ENCODE peak calls at places on chromosomes 7 and 10, in five cellular contexts. J, C, A, F and Q are unnamed samples. For H3K9me3, the result is how much of the 10 kb centered on the place peaks cover.

GRCh38 chr10:6045600-6046457 is 16.3 kb downstream of the IL2RA start:
- DNase-seq in C (no peak), F (no peak), A (no peak), J (no peak), Q (no peak)

GRCh38 chr10:97479939-97480338 is 18.3 kb downstream of the MMS19 start:
- DNase-seq in J (no peak), A (no peak), F (no peak), C (no peak), Q (no peak)

GRCh38 chr10:21456160-21456559 is 69.3 kb downstream of the SKIDA1 start:
- DNase-seq in A (no peak), F (no peak), C (no peak), J (no peak), Q (no peak)

GRCh38 chr7:81031243-81031642 is 112.4 kb upstream of the SEMA3C start:
- DNase-seq in A (no peak), J (no peak), F (no peak), C (no peak), Q (no peak)

GRCh38 chr7:123863461-123863860 is 18.5 kb downstream of the HYAL4 start:
- DNase-seq in C (no peak), A (no peak), J (no peak), F (no peak), Q (no peak)

GRCh38 chr7:107539824-107540223 is 23.9 kb downstream of the COG5 start:
- DNase-seq in J (no peak), F (no peak), A (no peak), C (no peak), Q (no peak)

GRCh38 chr7:131011976-131012375 is 278.0 kb upstream of the KLF14 start:
- DNase-seq in C (no peak), F (peak), J (no peak), A (no peak), Q (no peak)

GRCh38 chr10:693506-693905 is 4.0 kb upstream of the DIP2C start:
- DNase-seq in J (no peak), A (peak), F (peak), C (no peak), Q (no peak)

GRCh38 chr7:32357535-32358277 is 132.5 kb downstream of the LSM5 start:
- DNase-seq in A (no peak), C (no peak), F (peak), J (no peak), Q (no peak)

GRCh38 chr10:93475871-93476270 is 6.3 kb downstream of the MYOF start:
- DNase-seq in C (no peak), J (peak), F (peak), A (no peak), Q (no peak)

GRCh38 chr7:138001529-138002095 is at the start of gene CREB3L2:
- DNase-seq in F (peak), J (no peak), C (peak), A (peak), Q (peak)

GRCh38 chr7:4014649-4015048 is 667.4 kb upstream of the FOXK1 start:
- DNase-seq in A (peak), C (no peak), F (no peak), J (no peak), Q (no peak)

GRCh38 chr7:107891619-107892366 is 810 bp downstream of the DLD start:
- DNase-seq in F (peak), A (no peak), C (no peak), J (no peak), Q (no peak)

GRCh38 chr10:132861884-132862461 is 76.0 kb upstream of the NKX6-2 start:
- DNase-seq in C (no peak), A (no peak), J (no peak), F (no peak), Q (peak)

GRCh38 chr7:155375337-155376277 is 77.9 kb downstream of the INSIG1 start:
- DNase-seq in A (no peak), C (no peak), F (no peak), J (no peak), Q (no peak)

GRCh38 chr7:93194368-93194767 is 31.9 kb downstream of the HEPACAM2 start:
- DNase-seq in A (no peak), C (no peak), F (no peak), J (no peak), Q (no peak)

GRCh38 chr7:4748267-4748666 is 27.2 kb upstream of the AP5Z1 start:
- DNase-seq in F (no peak), C (no peak), A (no peak), J (no peak), Q (no peak)

GRCh38 chr10:102451105-102451969 is at the start of gene C10orf95:
- DNase-seq in F (no peak), J (no peak), C (no peak), A (no peak), Q (peak)

GRCh38 chr7:128453836-128454804 is 1.6 kb upstream of the HILPDA start:
- DNase-seq in C (no peak), J (no peak), F (no peak), A (peak), Q (peak)

GRCh38 chr7:39300276-39300675 is 265.9 kb upstream of the YAE1 start:
- DNase-seq in F (no peak), J (no peak), A (no peak), C (no peak), Q (peak)

GRCh38 chr10:17059197-17059688 is 70.4 kb downstream of the CUBN start:
- DNase-seq in J (no peak), A (no peak), C (no peak), F (peak), Q (no peak)

GRCh38 chr7:111914287-111914686 is 291.9 kb downstream of the DOCK4 start:
- DNase-seq in C (no peak), J (no peak), F (no peak), A (no peak), Q (no peak)

GRCh38 chr10:20956843-20957242 is 59.7 kb upstream of the NEBL start:
- DNase-seq in A (no peak), C (no peak), F (no peak), J (no peak), Q (no peak)

GRCh38 chr7:128790297-128791037 is 1.3 kb upstream of the CCDC136 start:
- DNase-seq in A (no peak), F (no peak), J (no peak), C (no peak), Q (no peak)

GRCh38 chr10:12777840-12778585 is 223.5 kb downstream of the CCDC3 start:
- DNase-seq in F (no peak), C (no peak), J (no peak), A (no peak), Q (no peak)

GRCh38 chr10:71264345-71265200 is 52.2 kb downstream of the UNC5B start:
- DNase-seq in F (no peak), C (no peak), A (no peak), J (no peak), Q (no peak)

GRCh38 chr7:12434012-12434642 is 30.5 kb upstream of the VWDE start:
- DNase-seq in A (no peak), F (no peak), C (no peak), J (no peak), Q (no peak)

GRCh38 chr7:100061518-100062193 is 12.1 kb downstream of the ZSCAN21 start:
- DNase-seq in C (no peak), F (no peak), J (no peak), A (no peak), Q (no peak)

GRCh38 chr7:116571037-116571436 is 46.2 kb downstream of the CAV1 start:
- DNase-seq in A (no peak), F (peak), J (no peak), C (no peak), Q (no peak)

GRCh38 chr7:30113144-30113543 is 21.6 kb upstream of the MTURN start:
- DNase-seq in J (no peak), F (no peak), C (no peak), A (no peak), Q (no peak)

GRCh38 chr10:103921248-103921647 is 3.3 kb upstream of the STN1 start:
- DNase-seq in F (no peak), A (no peak), C (no peak), J (no peak), Q (no peak)

GRCh38 chr10:7937315-7937945 is 117.1 kb upstream of the GATA3 start:
- DNase-seq in F (no peak), A (no peak), J (no peak), C (no peak), Q (no peak)

GRCh38 chr7:4962872-4963775 is 4.1 kb upstream of the MMD2 start:
- DNase-seq in A (no peak), C (no peak), J (no peak), F (no peak), Q (peak)

DNA sequence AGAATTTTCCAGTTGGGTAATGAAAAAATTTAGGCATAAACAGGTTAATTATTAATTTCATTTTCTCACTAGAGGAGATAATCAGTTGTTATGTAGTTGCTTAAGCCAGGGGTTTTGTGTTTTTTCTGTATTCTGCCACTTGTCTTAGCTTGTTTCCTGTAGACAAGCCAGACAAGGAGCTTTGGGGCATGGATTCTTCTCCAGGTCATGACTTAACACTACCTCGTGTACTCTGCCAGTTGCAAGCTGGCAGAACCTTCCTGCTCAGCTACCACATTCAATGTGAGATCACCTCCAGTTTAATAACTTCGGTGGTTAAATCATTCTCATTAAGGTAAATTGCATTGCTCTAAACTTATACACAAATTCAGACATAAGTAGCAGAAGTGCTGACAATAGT is 1.8 kb downstream of the CCM2 start:
- DNase-seq in J (no peak), C (no peak), A (no peak), F (no peak), Q (no peak)
- H3K4me3 ChIP-seq in J (peak), C (no peak), A (no peak), F (no peak), Q (no peak)

GRCh38 chr7:41592226-41592625 is 110.7 kb downstream of the INHBA start:
- DNase-seq in A (no peak), C (no peak), F (no peak), J (no peak), Q (no peak)

GRCh38 chr7:41592794-41593193 is 110.1 kb downstream of the INHBA start:
- DNase-seq in F (no peak), C (no peak), J (no peak), A (no peak), Q (no peak)

DNA sequence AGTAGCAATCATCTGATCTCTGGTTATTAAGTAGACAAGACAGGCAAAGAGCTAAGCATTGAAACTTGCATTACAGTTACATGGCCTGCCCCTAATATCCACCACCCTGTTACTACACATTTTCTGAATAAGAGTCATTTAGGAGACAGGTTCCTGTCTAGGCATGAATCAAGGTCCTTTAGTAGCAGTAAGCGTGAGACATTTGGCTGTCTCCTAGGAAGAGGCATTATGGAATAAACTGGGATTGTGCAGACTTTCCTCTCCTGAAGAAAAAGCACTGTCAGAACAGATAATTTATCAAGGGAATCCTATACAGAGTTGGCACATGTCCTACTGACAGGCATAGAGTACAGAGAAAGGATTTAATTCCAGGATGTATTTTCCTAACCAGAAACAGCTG is 111.9 kb downstream of the INHBA start:
- DNase-seq in J (no peak), A (no peak), F (no peak), C (no peak), Q (no peak)
- H3K9me3 ChIP-seq in J (under half), A (under half), F (under half), C (under half), Q (under half)

GRCh38 chr7:158772916-158773315 is 56.4 kb downstream of the ESYT2 start:
- DNase-seq in A (no peak), J (no peak), C (no peak), F (no peak), Q (no peak)

GRCh38 chr7:158778476-158778875 is 50.8 kb downstream of the ESYT2 start:
- DNase-seq in F (no peak), J (no peak), A (no peak), C (no peak), Q (no peak)

GRCh38 chr7:158777793-158778192 is 51.5 kb downstream of the ESYT2 start:
- DNase-seq in C (no peak), J (no peak), A (no peak), F (no peak), Q (no peak)

GRCh38 chr7:158776474-158776873 is 52.8 kb downstream of the ESYT2 start:
- DNase-seq in J (no peak), A (no peak), F (no peak), C (no peak), Q (no peak)

GRCh38 chr7:158774916-158775315 is 54.4 kb downstream of the ESYT2 start:
- DNase-seq in A (no peak), C (no peak), J (no peak), F (no peak), Q (no peak)
- H3K4me3 ChIP-seq in A (no peak), C (no peak), J (no peak), F (no peak), Q (no peak)

GRCh38 chr10:83373659-83374058 is 765.6 kb upstream of the GHITM start:
- DNase-seq in A (no peak), C (no peak), J (no peak), F (peak), Q (no peak)

GRCh38 chr10:83374741-83375140 is 764.6 kb upstream of the GHITM start:
- DNase-seq in A (no peak), C (no peak), J (no peak), F (no peak), Q (no peak)

GRCh38 chr10:83372646-83373045 is 766.7 kb upstream of the GHITM start:
- DNase-seq in J (no peak), F (no peak), C (no peak), A (no peak), Q (no peak)

GRCh38 chr10:83371696-83372490 is 767.4 kb upstream of the GHITM start:
- DNase-seq in C (no peak), F (no peak), A (no peak), J (no peak), Q (no peak)

GRCh38 chr10:83375274-83375673 is 764.0 kb upstream of the GHITM start:
- DNase-seq in F (no peak), A (no peak), C (no peak), J (no peak), Q (no peak)
- H3K9me3 ChIP-seq in F (under half), A (under half), C (under half), J (under half), Q (under half)

DNA sequence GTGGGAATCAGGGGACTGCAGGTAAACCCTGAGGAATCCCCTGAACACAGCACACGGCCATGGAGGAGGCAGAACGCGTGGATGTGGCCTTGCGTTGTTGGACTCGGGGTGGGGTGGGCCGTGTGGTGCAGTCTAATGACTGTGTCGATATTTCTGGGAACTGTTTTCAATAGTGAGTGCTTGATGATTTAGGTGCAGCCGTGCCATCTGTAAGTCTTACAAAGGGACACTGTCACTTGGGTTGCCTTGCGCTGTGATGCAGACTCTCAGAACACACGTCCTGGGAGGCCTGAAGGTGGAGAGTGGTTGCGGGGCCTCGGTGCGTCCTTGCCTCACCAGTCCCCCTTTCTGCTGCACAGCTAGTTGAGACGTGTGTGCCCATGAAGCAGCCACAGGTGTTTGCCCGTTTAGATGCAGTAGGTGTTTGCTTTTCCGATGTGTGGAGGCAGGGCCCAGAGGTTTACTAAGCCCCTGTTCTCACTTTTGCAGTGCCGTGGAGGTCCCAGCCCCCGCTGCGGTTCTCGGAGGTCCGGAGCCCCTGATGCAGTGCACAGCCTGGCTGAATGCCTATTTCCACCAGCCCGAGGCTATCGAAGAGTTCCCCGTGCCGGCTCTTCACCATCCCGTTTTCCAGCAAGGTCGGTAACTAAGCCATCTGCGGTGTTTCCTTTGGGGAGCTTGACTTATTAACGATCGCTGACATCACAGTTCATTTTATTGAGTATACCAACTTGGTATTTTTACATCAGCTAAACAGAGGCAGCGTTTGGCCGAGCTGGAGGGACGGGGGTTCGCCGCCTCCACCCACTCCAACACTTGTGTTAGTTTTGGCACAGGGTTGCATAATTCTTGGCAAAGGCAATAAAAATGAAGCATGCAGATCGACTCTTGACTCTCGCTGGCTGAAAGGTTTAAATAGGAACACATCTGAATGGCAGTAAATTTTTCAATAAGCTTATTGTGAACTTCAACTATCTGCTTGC is 240.7 kb downstream of the MGMT start:
- DNase-seq in C (no peak), A (no peak), J (no peak), F (no peak), Q (no peak)
- H3K4me3 ChIP-seq in C (no peak), A (no peak), J (no peak), F (no peak), Q (no peak)

GRCh38 chr10:38118072-38118807 is 24.1 kb downstream of the ZNF37A start:
- DNase-seq in J (no peak), A (no peak), F (peak), C (no peak), Q (no peak)

GRCh38 chr10:38119038-38119437 is 24.9 kb downstream of the ZNF37A start:
- DNase-seq in A (no peak), C (no peak), F (no peak), J (no peak), Q (no peak)
- H3K9me3 ChIP-seq in A (half or more), C (half or more), F (half or more), J (half or more), Q (half or more)